ENCODE peak calls at places on chromosomes 16 and 17, in eight cellular contexts. I is brain microvascular endothelial cell, O is keratinocyte, E is esophagus squamous epithelium, Q is heart left ventricle, N is cardiac fibroblast, T is cardiac muscle cell, H is GM12878. G is an unnamed sample.

GRCh38 chr17:3963214-3964201 is 729 bp downstream of the ATP2A3 start:
- DNase-seq in T (no peak), N (no peak), E (peak; percentile 57), O (no peak), H (no peak), I (no peak), Q (no peak), G (no peak)

GRCh38 chr16:79372504-79373184 is 227.9 kb downstream of the MAF start:
- DNase-seq in H (no peak), E (no peak), T (peak; percentile 57), Q (no peak), O (no peak), I (peak; percentile 81), N (peak; percentile 7), G (peak; percentile 52)

GRCh38 chr17:19413725-19414124 is 2.7 kb downstream of the RNF112 start:
- DNase-seq in N (no peak), O (no peak), H (no peak), Q (no peak), E (no peak), I (no peak), T (no peak), G (no peak)

GRCh38 chr17:73695035-73695738 is 50.9 kb upstream of the SDK2 start:
- DNase-seq in I (no peak), H (no peak), T (no peak), E (no peak), Q (no peak), O (no peak), N (no peak), G (no peak)

GRCh38 chr16:74951676-74952075 is 33.2 kb downstream of the WDR59 start:
- DNase-seq in T (no peak), O (no peak), I (no peak), E (no peak), N (no peak), H (no peak), Q (no peak), G (no peak)

GRCh38 chr16:48385272-48385953 is at the start of gene SIAH1:
- DNase-seq in T (peak; percentile 89), O (no peak), Q (peak; percentile 93), E (peak; percentile 37), N (peak; percentile 87), I (peak; percentile 51), H (no peak), G (no peak)

GRCh38 chr16:81319221-81319912 is 4.6 kb downstream of the GAN start:
- DNase-seq in H (no peak), I (peak; percentile 81), O (peak; percentile 17), T (peak; percentile 53), N (peak; percentile 52), E (no peak), Q (no peak), G (no peak)

GRCh38 chr17:77555741-77556291 is 402.7 kb upstream of the TNRC6C start:
- DNase-seq in E (no peak), Q (peak; percentile 66), H (no peak), I (no peak), T (peak; percentile 48), O (no peak), N (peak; percentile 43), G (peak; percentile 16)

GRCh38 chr16:63241476-63241875 is 1205.2 kb upstream of the CDH8 start:
- DNase-seq in T (no peak), N (no peak), I (no peak), H (no peak), E (no peak), Q (no peak), O (no peak), G (no peak)

GRCh38 chr16:81809567-81809966 is 30.5 kb downstream of the PLCG2 start:
- DNase-seq in I (no peak), O (no peak), Q (no peak), N (no peak), H (no peak), E (no peak), T (no peak), G (no peak)

GRCh38 chr16:14043793-14044192 is 27.3 kb upstream of the MRTFB start:
- DNase-seq in Q (no peak), O (no peak), I (no peak), T (no peak), H (no peak), N (no peak), E (no peak), G (no peak)

GRCh38 chr17:83078378-83079339 is 750 bp upstream of the METRNL start:
- DNase-seq in E (no peak), I (no peak), O (no peak), N (no peak), H (no peak), T (no peak), Q (no peak), G (no peak)

GRCh38 chr17:491086-492014 is 138.7 kb upstream of the RPH3AL start:
- DNase-seq in T (peak; percentile 73), H (no peak), E (no peak), I (peak; percentile 26), O (no peak), N (peak; percentile 66), Q (peak; percentile 85), G (no peak)

GRCh38 chr16:69311533-69312388 is 611 bp downstream of the VPS4A start:
- DNase-seq in H (no peak), T (peak; percentile 32), N (peak; percentile 24), E (no peak), I (no peak), O (no peak), Q (peak; percentile 80), G (no peak)

GRCh38 chr17:57726838-57727237 is 18.3 kb downstream of the CCDC182 start:
- DNase-seq in E (no peak), O (no peak), I (no peak), T (no peak), Q (no peak), H (no peak), N (no peak), G (no peak)

GRCh38 chr16:49603956-49604355 is 230.4 kb downstream of the C16orf78 start:
- DNase-seq in H (no peak), I (no peak), O (no peak), T (no peak), N (no peak), Q (no peak), E (no peak), G (no peak)

GRCh38 chr17:21689604-21690003 is 2.7 kb upstream of the KCNJ18 start:
- DNase-seq in Q (peak; percentile 53), O (no peak), E (no peak), I (peak; percentile 63), H (no peak), T (peak; percentile 78), N (peak; percentile 85), G (peak; percentile 0)

GRCh38 chr16:65510850-65511249 is 389.0 kb upstream of the CDH11 start:
- DNase-seq in H (no peak), O (no peak), I (peak; percentile 95), T (peak; percentile 74), E (no peak), N (peak; percentile 70), Q (no peak), G (peak; percentile 12)

GRCh38 chr16:12271006-12271405 is 294.5 kb downstream of the SNX29 start:
- DNase-seq in O (no peak), H (no peak), N (peak; percentile 11), I (no peak), T (peak; percentile 17), E (no peak), Q (no peak), G (no peak)

GRCh38 chr16:50173318-50173717 is 20.2 kb downstream of the TENT4B start:
- DNase-seq in N (no peak), H (no peak), T (no peak), I (no peak), E (no peak), Q (no peak), O (no peak), G (no peak)

GRCh38 chr17:7016886-7017826 is 4.7 kb downstream of the RNASEK start:
- DNase-seq in T (no peak), I (no peak), N (no peak), O (no peak), E (no peak), H (no peak), Q (no peak), G (no peak)

GRCh38 chr17:57481901-57482300 is 225.6 kb downstream of the MSI2 start:
- DNase-seq in O (no peak), N (peak; percentile 98), T (peak; percentile 99), Q (no peak), I (peak; percentile 99), E (no peak), H (no peak), G (peak; percentile 30)

GRCh38 chr16:89325861-89326471 is 108.5 kb downstream of the ZNF778 start:
- DNase-seq in E (no peak), T (peak; percentile 83), Q (no peak), I (peak; percentile 72), O (no peak), N (peak; percentile 84), H (no peak), G (no peak)
- H3K4me3 ChIP-seq in E (no peak overlapping the region), T (no peak overlapping the region), Q (no peak overlapping the region), I (no peak overlapping the region), O (no peak overlapping the region), N (no peak overlapping the region), H (peak overlapping the region; percentile 36), G (no peak overlapping the region)

GRCh38 chr17:29742210-29742513 is 119.5 kb upstream of the CORO6 start:
- DNase-seq in N (no peak), T (no peak), I (no peak), E (no peak), Q (no peak), O (no peak), H (no peak), G (no peak)
- TF ChIP-seq CTCF in N (no peak), T (no peak), I (no peak), E (no peak), Q (no peak), O (no peak), H (no peak), G (no peak)

GRCh38 chr17:45428050-45428953 is 4.4 kb downstream of the ARHGAP27 start:
- DNase-seq in Q (peak; percentile 87), H (no peak), N (peak; percentile 68), I (peak; percentile 40), T (peak; percentile 67), O (no peak), E (no peak), G (no peak)
- H3K4me3 ChIP-seq in Q (peak overlapping the region; percentile 26), H (peak overlapping the region; percentile 48), N (no peak overlapping the region), I (no peak overlapping the region), T (no peak overlapping the region), O (no peak overlapping the region), E (peak overlapping the region; percentile 12), G (no peak overlapping the region)

DNA sequence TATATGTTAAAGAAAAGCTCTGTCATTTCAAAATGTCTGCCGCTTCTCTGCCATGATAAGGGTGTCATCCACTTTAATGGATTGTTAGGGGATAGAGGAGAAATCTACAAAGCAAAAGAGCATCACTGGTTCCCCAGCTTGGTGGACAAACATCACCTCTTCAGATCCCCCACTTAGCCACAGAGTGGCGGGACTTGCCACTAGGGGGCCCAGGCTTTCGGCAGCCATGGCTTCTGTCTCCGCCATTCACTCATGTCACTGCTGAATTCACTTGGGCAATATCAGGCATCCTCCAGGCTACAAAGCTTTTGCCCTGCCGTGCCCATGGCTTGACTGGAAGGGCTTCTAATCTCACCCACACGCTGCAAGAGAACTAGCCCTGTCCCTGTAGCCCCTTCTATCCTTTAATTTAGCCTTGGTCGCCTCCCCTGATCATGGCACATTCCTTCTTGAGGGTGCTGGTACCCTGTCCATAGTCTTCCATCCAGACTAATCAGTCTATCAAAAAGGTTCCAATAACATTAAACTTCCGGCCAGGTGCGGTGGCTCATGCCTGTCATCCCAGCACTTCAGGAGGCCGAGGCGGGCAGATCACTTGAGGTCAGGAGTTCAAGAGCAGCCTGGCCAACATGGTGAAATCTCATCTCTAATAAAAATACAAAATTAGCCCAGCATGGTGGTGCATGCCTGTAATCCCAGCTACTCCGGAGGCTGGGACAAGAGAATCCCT is 34.7 kb downstream of the SBK1 start:
- DNase-seq in O (no peak), N (peak; percentile 66), E (no peak), H (no peak), T (peak; percentile 63), Q (peak; percentile 83), I (peak; percentile 36), G (no peak)
- TF ChIP-seq CTCF in O (peak; percentile 60), N (peak; percentile 76), E (peak; percentile 56), H (peak; percentile 94), T (peak; percentile 88), Q (peak; percentile 51), I (peak; percentile 96), G (peak; percentile 84)

GRCh38 chr16:57004387-57005250 is 15.3 kb downstream of the NLRC5 start:
- DNase-seq in E (no peak), T (no peak), Q (peak; percentile 11), O (no peak), N (no peak), I (no peak), H (no peak), G (no peak)
- H3K4me3 ChIP-seq in E (no peak overlapping the region), T (no peak overlapping the region), Q (no peak overlapping the region), O (no peak overlapping the region), N (no peak overlapping the region), I (no peak overlapping the region), H (peak overlapping the region; percentile 32), G (no peak overlapping the region)

G was measured in epithelial cell of proximal tubule.